ENCODE peak calls at places on chromosome 7, in six cellular contexts. H is stromal cell of bone marrow; S is breast epithelium; I is stimulated activated CD4-positive, alpha-beta T cell treated with anti-CD3 and anti-CD28 coated beads, Interleukin-4, amount 100 ng/mL, for 24 hours; W is NCI-H1105; C is Calu3. E is an unnamed sample.

GRCh38 chr7:70143089-70144044 is 545.1 kb downstream of the AUTS2 start:
- DNase-seq in H (peak; percentile 69), S (no peak), I (no peak), W (peak; percentile 78), C (no peak), E (no peak)

GRCh38 chr7:154931906-154932305 is 71.0 kb downstream of the PAXIP1 start:
- DNase-seq in H (no peak), S (no peak), I (no peak), W (no peak), C (no peak), E (no peak)

GRCh38 chr7:47654672-47655340 is 72.9 kb upstream of the TNS3 start:
- DNase-seq in H (no peak), S (no peak), I (no peak), W (no peak), C (no peak), E (no peak)

GRCh38 chr7:43878867-43879266 is 9.6 kb upstream of the MRPS24 start:
- DNase-seq in H (peak; percentile 9), S (no peak), I (no peak), W (no peak), C (no peak), E (no peak)

GRCh38 chr7:4849390-4849789 is 12.4 kb downstream of the PAPOLB start:
- DNase-seq in H (no peak), S (no peak), I (no peak), W (no peak), C (peak; percentile 55), E (peak; percentile 33)

GRCh38 chr7:25835191-25835590 is 316.8 kb upstream of the NFE2L3 start:
- DNase-seq in H (no peak), S (no peak), I (no peak), W (no peak), C (no peak), E (no peak)

GRCh38 chr7:36788814-36789470 is 64.6 kb upstream of the AOAH start:
- DNase-seq in H (no peak), S (no peak), I (no peak), W (no peak), C (no peak), E (no peak)

GRCh38 chr7:5598769-5599371 is 175.2 kb upstream of the TNRC18 start:
- DNase-seq in H (no peak), S (no peak), I (no peak), W (no peak), C (peak; percentile 61), E (no peak)

GRCh38 chr7:112266595-112267270 is 60.2 kb downstream of the ZNF277 start:
- DNase-seq in H (peak; percentile 28), S (no peak), I (no peak), W (no peak), C (no peak), E (no peak)

GRCh38 chr7:5514440-5515035 is 90.9 kb upstream of the TNRC18 start:
- DNase-seq in H (no peak), S (peak; percentile 50), I (no peak), W (no peak), C (peak; percentile 37), E (no peak)

GRCh38 chr7:37924399-37924798 is 4.0 kb downstream of the EPDR1 start:
- DNase-seq in H (no peak), S (no peak), I (no peak), W (no peak), C (no peak), E (no peak)

GRCh38 chr7:22972207-22972606 is 41.7 kb downstream of the HYCC1 start:
- DNase-seq in H (no peak), S (no peak), I (no peak), W (no peak), C (no peak), E (no peak)

GRCh38 chr7:134289423-134289822 is 27.3 kb downstream of the SLC35B4 start:
- DNase-seq in H (peak; percentile 21), S (no peak), I (no peak), W (no peak), C (no peak), E (no peak)

GRCh38 chr7:10908600-10908999 is 65.1 kb upstream of the PHF14 start:
- DNase-seq in H (no peak), S (no peak), I (no peak), W (no peak), C (no peak), E (no peak)

GRCh38 chr7:114818501-114818900 is 103.4 kb upstream of the MDFIC start:
- DNase-seq in H (peak; percentile 47), S (no peak), I (peak; percentile 28), W (no peak), C (no peak), E (peak; percentile 73)

GRCh38 chr7:121330053-121330833 is 1.4 kb downstream of the WNT16 start:
- DNase-seq in H (no peak), S (no peak), I (no peak), W (peak; percentile 44), C (no peak), E (no peak)

GRCh38 chr7:77202544-77202976 is 2.9 kb upstream of the FGL2 start:
- DNase-seq in H (no peak), S (no peak), I (no peak), W (no peak), C (no peak), E (no peak)

GRCh38 chr7:82605247-82605864 is 161.8 kb upstream of the CACNA2D1 start:
- DNase-seq in H (no peak), S (no peak), I (no peak), W (peak; percentile 67), C (peak; percentile 29), E (peak; percentile 53)

GRCh38 chr7:106010331-106010730 is 47.3 kb downstream of the CDHR3 start:
- DNase-seq in H (no peak), S (no peak), I (no peak), W (no peak), C (no peak), E (no peak)

GRCh38 chr7:13240349-13240748 is 552.9 kb downstream of the ARL4A start:
- DNase-seq in H (peak; percentile 13), S (no peak), I (no peak), W (no peak), C (peak; percentile 5), E (peak; percentile 19)

GRCh38 chr7:100407285-100408180 is 21.0 kb downstream of the ZCWPW1 start:
- DNase-seq in H (peak; percentile 63), S (no peak), I (peak; percentile 62), W (peak; percentile 30), C (peak; percentile 27), E (peak; percentile 88)

GRCh38 chr7:96713037-96713436 is 3.4 kb upstream of the SEM1 start:
- DNase-seq in H (no peak), S (no peak), I (no peak), W (no peak), C (no peak), E (no peak)

GRCh38 chr7:107594961-107595737 is 15.1 kb downstream of the BCAP29 start:
- DNase-seq in H (peak; percentile 89), S (no peak), I (no peak), W (no peak), C (no peak), E (peak; percentile 88)

GRCh38 chr7:142539901-142540300 is 209.4 kb upstream of the PRSS1 start:
- DNase-seq in H (no peak), S (no peak), I (no peak), W (no peak), C (no peak), E (peak; percentile 98)